ENCODE peak calls at places on chromosomes 1 and 21, in seven cellular contexts. B, U, R, I, O, Y and A are unnamed samples.

GRCh38 chr1:216178266-216178665 is 245.0 kb downstream of the USH2A start:
- DNase-seq in O (no peak), Y (no peak), B (no peak), R (no peak), I (no peak), U (no peak), A (no peak)

GRCh38 chr1:178436899-178437298 is 59.9 kb downstream of the CLEC20A start:
- DNase-seq in R (no peak), Y (no peak), I (no peak), U (no peak), O (no peak), B (no peak), A (no peak)

GRCh38 chr1:1784933-1785332 is 6.7 kb upstream of the NADK start:
- DNase-seq in U (no peak), R (peak; percentile 34), O (no peak), Y (no peak), I (no peak), B (no peak), A (no peak)

GRCh38 chr21:43609501-43610340 is 49.6 kb downstream of the HSF2BP start:
- DNase-seq in B (no peak), R (no peak), U (no peak), O (no peak), Y (no peak), I (no peak), A (no peak)

GRCh38 chr1:204410764-204411450 is 710 bp downstream of the PPP1R15B start:
- DNase-seq in U (no peak), I (peak; percentile 35), B (no peak), Y (no peak), O (no peak), R (peak; percentile 75), A (peak; percentile 93)

GRCh38 chr1:193457676-193458075 is 271.3 kb upstream of the B3GALT2 start:
- DNase-seq in B (no peak), Y (no peak), O (no peak), U (no peak), I (no peak), R (no peak), A (no peak)

GRCh38 chr1:8429549-8430105 is 111.7 kb downstream of the SLC45A1 start:
- DNase-seq in R (no peak), U (no peak), B (no peak), I (no peak), O (no peak), Y (no peak), A (no peak)

GRCh38 chr1:212560933-212561460 is 47.6 kb upstream of the ATF3 start:
- DNase-seq in Y (no peak), U (no peak), I (no peak), R (no peak), B (no peak), O (no peak), A (no peak)

GRCh38 chr1:160149706-160150105 is 1.7 kb upstream of the ATP1A4 start:
- DNase-seq in B (no peak), U (peak; percentile 32), R (no peak), Y (no peak), I (no peak), O (no peak), A (no peak)

GRCh38 chr1:201421041-201421440 is 489 bp downstream of the TNNI1 start:
- DNase-seq in I (no peak), O (no peak), U (no peak), B (no peak), Y (no peak), R (no peak), A (no peak)

GRCh38 chr1:177567393-177567792 is 396.6 kb downstream of the BRINP2 start:
- DNase-seq in O (no peak), R (no peak), U (no peak), Y (no peak), B (no peak), I (no peak), A (no peak)

GRCh38 chr1:213201380-213202155 is 150.5 kb downstream of the RPS6KC1 start:
- DNase-seq in I (no peak), R (no peak), Y (no peak), U (no peak), O (no peak), B (no peak), A (no peak)

GRCh38 chr1:186337554-186337953 is 37.5 kb downstream of the TPR start:
- DNase-seq in Y (no peak), B (no peak), I (no peak), O (no peak), R (no peak), U (no peak), A (no peak)

GRCh38 chr1:222095606-222096475 is 354.0 kb upstream of the DUSP10 start:
- DNase-seq in B (no peak), R (no peak), U (no peak), O (peak; percentile 43), I (peak; percentile 34), Y (peak; percentile 40), A (peak; percentile 85)

GRCh38 chr1:220330265-220330664 is 58.0 kb upstream of the RAB3GAP2 start:
- DNase-seq in U (no peak), R (no peak), O (no peak), Y (no peak), B (no peak), I (no peak), A (no peak)

GRCh38 chr1:186139706-186140105 is 235.3 kb downstream of the TPR start:
- DNase-seq in O (no peak), U (no peak), I (no peak), B (no peak), R (no peak), Y (no peak), A (no peak)

GRCh38 chr21:38933731-38934130 is 128.0 kb downstream of the ETS2 start:
- DNase-seq in U (no peak), B (no peak), Y (no peak), I (no peak), O (no peak), R (no peak), A (no peak)

GRCh38 chr1:245751111-245751510 is 596.3 kb downstream of the KIF26B start:
- DNase-seq in I (no peak), U (no peak), B (no peak), O (no peak), R (no peak), Y (no peak), A (no peak)

GRCh38 chr1:165632152-165632469 is 1.1 kb downstream of the MGST3 start:
- DNase-seq in O (no peak), I (no peak), R (no peak), B (no peak), Y (no peak), U (no peak), A (no peak)

GRCh38 chr1:53075206-53075605 is 13.2 kb downstream of the PODN start:
- DNase-seq in O (no peak), Y (no peak), B (no peak), U (no peak), R (peak; percentile 17), I (no peak), A (no peak)

GRCh38 chr1:184019506-184019905 is 18.0 kb downstream of the COLGALT2 start:
- DNase-seq in U (no peak), O (no peak), Y (no peak), B (no peak), R (no peak), I (no peak), A (no peak)

GRCh38 chr1:81590171-81590570 is 210.6 kb upstream of the ADGRL2 start:
- DNase-seq in Y (no peak), B (no peak), I (no peak), R (no peak), O (no peak), U (no peak), A (no peak)

GRCh38 chr1:206700445-206701036 is 15.8 kb downstream of the MAPKAPK2 start:
- DNase-seq in O (no peak), I (no peak), Y (no peak), R (no peak), B (no peak), U (no peak), A (no peak)

GRCh38 chr1:109529895-109530456 is 9.7 kb upstream of the GPR61 start:
- DNase-seq in R (no peak), I (no peak), U (no peak), Y (no peak), B (no peak), O (no peak), A (peak; percentile 57)

GRCh38 chr1:243595527-243596206 is 254.4 kb downstream of the AKT3 start:
- DNase-seq in U (no peak), Y (no peak), B (no peak), O (no peak), I (no peak), R (no peak), A (no peak)

GRCh38 chr1:156921053-156921529 is 659 bp downstream of the LRRC71 start:
- DNase-seq in I (no peak), B (no peak), O (no peak), U (no peak), R (no peak), Y (no peak), A (no peak)